ENCODE peak calls at places on chromosomes 4 and X, in seven cellular contexts. K, W, F, S, M, L and B are unnamed samples.

GRCh38 chr4:156201050-156201449 is 247.4 kb upstream of the CTSO start:
- DNase-seq in K (no peak), W (no peak), F (no peak), S (no peak), M (no peak), L (no peak), B (no peak)

GRCh38 chr4:14787221-14787620 is 215.1 kb upstream of the CPEB2 start:
- DNase-seq in K (no peak), W (no peak), F (no peak), S (no peak), M (no peak), L (no peak), B (no peak)

GRCh38 chr4:100421356-100421978 is 96.4 kb downstream of the EMCN start:
- DNase-seq in K (no peak), W (peak), F (peak), S (no peak), M (peak), L (no peak), B (no peak)

GRCh38 chrX:107686792-107687191 is 58.5 kb downstream of the PRPS1 start:
- DNase-seq in K (no peak), W (peak), F (no peak), S (peak), M (no peak), L (no peak), B (no peak)

GRCh38 chrX:112085149-112085548 is 2.6 kb upstream of the TRPC5 start:
- DNase-seq in K (no peak), W (no peak), F (no peak), S (no peak), M (no peak), L (no peak), B (no peak)

GRCh38 chr4:8761824-8762205 is 109.8 kb downstream of the HMX1 start:
- DNase-seq in K (no peak), W (no peak), F (no peak), S (peak), M (no peak), L (no peak), B (no peak)

GRCh38 chr4:89245459-89245858 is 62.1 kb downstream of the GPRIN3 start:
- DNase-seq in K (no peak), W (no peak), F (no peak), S (peak), M (no peak), L (no peak), B (no peak)

GRCh38 chr4:3716876-3717235 is 49.3 kb upstream of the ADRA2C start:
- DNase-seq in K (no peak), W (no peak), F (no peak), S (no peak), M (no peak), L (no peak), B (no peak)

GRCh38 chrX:47664737-47665136 is 5.8 kb upstream of the UXT start:
- DNase-seq in K (no peak), W (peak), F (no peak), S (no peak), M (no peak), L (no peak), B (no peak)

GRCh38 chr4:23717528-23718248 is 172.2 kb downstream of the PPARGC1A start:
- DNase-seq in K (no peak), W (peak), F (peak), S (peak), M (no peak), L (no peak), B (no peak)

GRCh38 chrX:30806187-30806728 is 82.8 kb downstream of the TAB3 start:
- DNase-seq in K (no peak), W (no peak), F (no peak), S (no peak), M (no peak), L (no peak), B (no peak)

GRCh38 chr4:16588651-16589050 is 309.8 kb downstream of the LDB2 start:
- DNase-seq in K (no peak), W (no peak), F (no peak), S (no peak), M (no peak), L (no peak), B (no peak)

GRCh38 chrX:135437867-135438733 is 16.4 kb downstream of the SMIM10L2A start:
- DNase-seq in K (no peak), W (no peak), F (peak), S (peak), M (no peak), L (no peak), B (no peak)

GRCh38 chr4:139719381-139720101 is 53.9 kb downstream of the MGST2 start:
- DNase-seq in K (no peak), W (no peak), F (no peak), S (no peak), M (no peak), L (no peak), B (no peak)

GRCh38 chrX:71103110-71103983 is 3.2 kb downstream of the CXorf65 start:
- DNase-seq in K (peak), W (no peak), F (peak), S (peak), M (peak), L (no peak), B (no peak)

GRCh38 chr4:55311792-55312490 is 34.1 kb upstream of the SRD5A3 start:
- DNase-seq in K (no peak), W (peak), F (no peak), S (no peak), M (no peak), L (no peak), B (no peak)

GRCh38 chrX:123217077-123217476 is 33.0 kb downstream of the GRIA3 start:
- DNase-seq in K (no peak), W (peak), F (no peak), S (no peak), M (no peak), L (peak), B (no peak)

GRCh38 chr4:118032691-118033090 is 1.6 kb upstream of the NDST3 start:
- DNase-seq in K (no peak), W (peak), F (peak), S (peak), M (no peak), L (no peak), B (no peak)

GRCh38 chr4:163600731-163601130 is 106.2 kb downstream of the TMA16 start:
- DNase-seq in K (no peak), W (no peak), F (no peak), S (no peak), M (no peak), L (no peak), B (no peak)

GRCh38 chr4:111802191-111802590 is 343.1 kb upstream of the FAM241A start:
- DNase-seq in K (no peak), W (peak), F (no peak), S (no peak), M (no peak), L (no peak), B (no peak)

GRCh38 chrX:101918746-101919145 is 13.1 kb downstream of the ZMAT1 start:
- DNase-seq in K (no peak), W (no peak), F (no peak), S (no peak), M (no peak), L (no peak), B (no peak)

GRCh38 chrX:144840616-144841015 is 406.7 kb upstream of the SPANXN1 start:
- DNase-seq in K (no peak), W (no peak), F (no peak), S (no peak), M (no peak), L (no peak), B (no peak)

GRCh38 chr4:123505077-123505456 is 108.5 kb downstream of the SPRY1 start:
- DNase-seq in K (no peak), W (peak), F (peak), S (peak), M (peak), L (no peak), B (no peak)

GRCh38 chr4:13007802-13008201 is 476.3 kb downstream of the RAB28 start:
- DNase-seq in K (no peak), W (no peak), F (no peak), S (no peak), M (no peak), L (no peak), B (no peak)

GRCh38 chr4:13988347-13989265 is 361.1 kb upstream of the BOD1L1 start:
- DNase-seq in K (no peak), W (peak), F (no peak), S (no peak), M (no peak), L (peak), B (no peak)

GRCh38 chrX:18353931-18354368 is 538 bp downstream of the SCML2 start:
- DNase-seq in K (no peak), W (no peak), F (peak), S (peak), M (peak), L (no peak), B (no peak)

GRCh38 chr4:37535872-37536271 is 150.3 kb downstream of the RELL1 start:
- DNase-seq in K (no peak), W (no peak), F (no peak), S (no peak), M (no peak), L (no peak), B (no peak)

GRCh38 chr4:53653484-53654053 is 62.3 kb upstream of the LNX1 start:
- DNase-seq in K (peak), W (peak), F (no peak), S (no peak), M (peak), L (no peak), B (no peak)

GRCh38 chrX:111244238-111244750 is 26.0 kb downstream of the CAPN6 start:
- DNase-seq in K (no peak), W (peak), F (peak), S (no peak), M (peak), L (no peak), B (no peak)

GRCh38 chr4:73870260-73870659 is 1.1 kb downstream of the CXCL1 start:
- DNase-seq in K (peak), W (peak), F (peak), S (peak), M (no peak), L (no peak), B (no peak)

GRCh38 chr4:124974163-124974562 is 261.6 kb upstream of the ANKRD50 start:
- DNase-seq in K (no peak), W (peak), F (no peak), S (no peak), M (no peak), L (no peak), B (no peak)

GRCh38 chr4:123037809-123038208 is 115.4 kb upstream of the NUDT6 start:
- DNase-seq in K (no peak), W (peak), F (no peak), S (no peak), M (no peak), L (no peak), B (no peak)

GRCh38 chr4:168831919-168832745 is 177.9 kb downstream of the CBR4 start:
- DNase-seq in K (peak), W (peak), F (peak), S (peak), M (peak), L (no peak), B (no peak)

GRCh38 chrX:41963348-41963747 is 40.0 kb upstream of the CASK start:
- DNase-seq in K (no peak), W (peak), F (no peak), S (no peak), M (no peak), L (no peak), B (no peak)

GRCh38 chr4:119664168-119664907 is 35.7 kb upstream of the PDE5A start:
- DNase-seq in K (no peak), W (peak), F (no peak), S (no peak), M (no peak), L (no peak), B (no peak)
- H3K4me3 ChIP-seq in K (no peak), W (no peak), F (no peak), S (no peak), M (no peak), L (no peak), B (peak)

GRCh38 chr4:6272863-6273660 is 3.4 kb downstream of the WFS1 start:
- DNase-seq in K (no peak), W (peak), F (no peak), S (no peak), M (no peak), L (peak), B (no peak)
- TF ChIP-seq CTCF in K (no peak), W (no peak), F (no peak), S (no peak), M (no peak), L (no peak), B (no peak)

DNA sequence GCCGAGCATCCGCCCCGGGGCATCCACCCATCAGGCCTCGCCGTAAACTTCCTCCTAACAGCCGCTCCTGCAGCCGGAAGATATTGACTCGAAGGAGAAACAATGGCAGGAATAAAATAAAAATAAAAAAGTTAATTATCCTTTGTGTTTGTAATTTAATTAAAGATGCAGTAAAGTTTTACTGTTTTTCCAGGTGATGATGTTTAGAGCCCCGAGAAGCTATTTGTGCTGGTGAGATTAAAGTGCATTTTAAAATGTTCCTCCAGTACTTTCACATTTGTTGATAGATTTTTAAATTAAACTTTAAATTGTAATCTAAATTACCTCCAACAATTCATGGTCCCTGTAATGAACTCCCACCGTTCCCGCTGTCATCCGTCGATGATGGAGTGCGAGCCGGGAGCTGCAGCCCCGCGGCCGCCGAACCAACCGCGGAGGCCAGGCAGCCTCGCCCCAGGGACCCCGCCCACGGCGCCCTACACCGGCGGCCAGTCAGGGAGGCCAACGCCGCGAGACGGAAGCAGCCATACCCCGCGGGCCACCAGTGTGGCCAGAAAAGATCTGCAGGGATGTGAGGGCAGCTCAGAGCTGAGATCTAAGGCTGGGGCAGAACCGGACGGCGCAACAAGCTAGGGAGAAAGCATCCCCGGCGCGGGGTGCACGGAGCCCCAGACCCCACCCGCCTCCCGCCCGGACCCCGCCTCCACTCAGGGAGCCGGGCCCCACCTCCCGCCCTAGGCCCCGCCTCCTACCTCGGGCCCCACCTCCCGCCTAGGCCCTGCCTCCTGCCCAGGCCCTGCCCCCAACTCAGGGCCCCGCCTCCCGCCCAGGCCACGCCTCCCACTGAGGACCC is 104.1 kb downstream of the FAM53A start:
- DNase-seq in K (peak), W (no peak), F (peak), S (peak), M (peak), L (no peak), B (no peak)
- H3K4me3 ChIP-seq in K (peak), W (peak), F (peak), S (peak), M (peak), L (peak), B (peak)

GRCh38 chrX:28586891-28587635 is at the start of gene IL1RAPL1:
- DNase-seq in K (no peak), W (peak), F (no peak), S (peak), M (peak), L (no peak), B (no peak)
- TF ChIP-seq CTCF in K (peak), W (peak), F (no peak), S (peak), M (peak), L (no peak), B (no peak)

GRCh38 chr4:176066757-176067156 is 1.1 kb downstream of the WDR17 start:
- DNase-seq in K (no peak), W (no peak), F (no peak), S (no peak), M (no peak), L (no peak), B (no peak)
- H3K4me3 ChIP-seq in K (no peak), W (no peak), F (peak), S (no peak), M (peak), L (no peak), B (no peak)

GRCh38 chr4:153725811-153726154 is 34.0 kb downstream of the RNF175 start:
- DNase-seq in K (no peak), W (no peak), F (no peak), S (no peak), M (no peak), L (no peak), B (no peak)

GRCh38 chr4:153725070-153725810 is 34.6 kb downstream of the RNF175 start:
- DNase-seq in K (no peak), W (no peak), F (no peak), S (no peak), M (no peak), L (no peak), B (no peak)

GRCh38 chr4:153728660-153729059 is 31.2 kb downstream of the RNF175 start:
- DNase-seq in K (no peak), W (no peak), F (no peak), S (no peak), M (no peak), L (no peak), B (no peak)

GRCh38 chr4:153729901-153730300 is 29.9 kb downstream of the RNF175 start:
- DNase-seq in K (no peak), W (no peak), F (peak), S (peak), M (no peak), L (no peak), B (no peak)

GRCh38 chr4:153728151-153728550 is 31.7 kb downstream of the RNF175 start:
- DNase-seq in K (no peak), W (no peak), F (no peak), S (no peak), M (no peak), L (no peak), B (no peak)
- TF ChIP-seq CTCF in K (no peak), W (no peak), F (no peak), S (no peak), M (no peak), L (no peak), B (no peak)

GRCh38 chrX:132648870-132649269 is 160.0 kb upstream of the MBNL3 start:
- DNase-seq in K (no peak), W (no peak), F (no peak), S (no peak), M (no peak), L (peak), B (no peak)
- H3K4me3 ChIP-seq in K (no peak), W (no peak), F (no peak), S (no peak), M (no peak), L (no peak), B (no peak)

GRCh38 chr4:84167089-84167488 is 332.0 kb downstream of the NKX6-1 start:
- DNase-seq in K (no peak), W (no peak), F (no peak), S (no peak), M (peak), L (no peak), B (no peak)

GRCh38 chr4:84171871-84172270 is 327.2 kb downstream of the NKX6-1 start:
- DNase-seq in K (no peak), W (no peak), F (no peak), S (no peak), M (no peak), L (no peak), B (no peak)

GRCh38 chr4:84166486-84166885 is 332.6 kb downstream of the NKX6-1 start:
- DNase-seq in K (no peak), W (no peak), F (no peak), S (no peak), M (no peak), L (no peak), B (no peak)

GRCh38 chr4:84167579-84167978 is 331.5 kb downstream of the NKX6-1 start:
- DNase-seq in K (no peak), W (no peak), F (peak), S (peak), M (peak), L (no peak), B (no peak)
- TF ChIP-seq CTCF in K (no peak), W (peak), F (peak), S (peak), M (peak), L (peak), B (no peak)

DNA sequence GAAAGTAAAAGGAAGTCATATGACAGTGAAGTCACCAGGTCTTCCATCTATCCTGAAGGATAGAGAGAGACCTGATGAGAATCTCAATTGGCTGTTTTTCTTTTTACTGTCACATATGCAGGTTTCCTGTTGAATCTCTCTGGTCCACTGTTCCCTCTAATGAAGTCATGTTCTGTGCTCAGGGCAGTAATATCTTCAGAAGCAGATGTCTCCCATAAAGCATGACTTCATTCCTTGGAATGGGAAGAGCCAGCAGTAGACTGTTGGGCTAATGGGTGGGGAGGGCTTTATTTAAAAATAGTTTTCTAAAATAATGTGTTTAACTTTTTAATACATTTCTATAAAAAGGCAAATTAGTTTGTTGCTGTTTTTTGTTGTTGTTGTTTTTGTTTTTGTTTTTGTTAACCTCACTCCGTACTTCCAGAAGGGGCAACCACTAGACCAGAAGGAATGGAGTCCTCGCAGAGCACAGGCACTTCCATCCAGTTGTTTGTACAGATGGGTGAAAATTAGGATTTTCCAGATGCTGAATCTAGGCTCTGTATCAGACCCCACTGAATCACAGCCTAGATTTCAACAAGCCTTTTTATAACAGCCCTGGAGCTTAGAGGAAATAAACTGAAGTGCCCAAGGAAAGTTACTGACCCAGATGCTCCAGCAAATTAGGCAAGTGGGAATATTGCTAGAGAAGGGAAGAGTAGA is 54.2 kb downstream of the AWAT2 start:
- DNase-seq in K (no peak), W (no peak), F (no peak), S (no peak), M (no peak), L (no peak), B (no peak)
- H3K4me3 ChIP-seq in K (no peak), W (no peak), F (no peak), S (peak), M (no peak), L (no peak), B (no peak)